ENCODE peak calls at places on chromosomes 16 and 17, in eight cellular contexts. D is A549, B is ovary, G is stomach, K is upper lobe of left lung, S is tibial nerve, Q is sigmoid colon, R is HepG2. O is an unnamed sample.

GRCh38 chr17:41131979-41132378 is 8.0 kb upstream of the KRTAP4-12 start:
- DNase-seq in K (no peak), S (no peak), Q (no peak), G (no peak), R (peak), B (no peak), D (no peak), O (no peak)

GRCh38 chr16:82232806-82233205 is 62.8 kb upstream of the MPHOSPH6 start:
- DNase-seq in B (no peak), K (no peak), R (no peak), D (no peak), G (no peak), Q (no peak), S (no peak), O (no peak)

GRCh38 chr16:4801962-4802658 is at the start of gene ROGDI:
- DNase-seq in G (peak), R (peak), D (peak), K (peak), S (peak), Q (peak), B (peak), O (peak)

GRCh38 chr17:44820631-44821196 is 9.4 kb downstream of the GJC1 start:
- DNase-seq in Q (peak), G (no peak), K (no peak), R (peak), S (no peak), B (no peak), D (peak), O (no peak)

GRCh38 chr17:62703776-62704380 is 76.4 kb downstream of the MRC2 start:
- DNase-seq in K (peak), G (peak), Q (peak), D (peak), S (peak), B (peak), R (no peak), O (peak)

GRCh38 chr16:65392831-65393565 is 271.1 kb upstream of the CDH11 start:
- DNase-seq in G (no peak), B (no peak), R (no peak), Q (no peak), D (no peak), K (no peak), S (no peak), O (no peak)

GRCh38 chr16:66942981-66943380 is 7.7 kb downstream of the CES2 start:
- DNase-seq in R (no peak), G (no peak), K (no peak), S (no peak), D (no peak), B (no peak), Q (no peak), O (no peak)

GRCh38 chr17:22516861-22517636 is 824.7 kb downstream of the KCNJ18 start:
- DNase-seq in G (no peak), Q (peak), S (no peak), B (no peak), R (no peak), K (no peak), D (no peak), O (no peak)

GRCh38 chr16:49486350-49486749 is 112.7 kb downstream of the C16orf78 start:
- DNase-seq in G (no peak), R (no peak), D (no peak), Q (peak), S (no peak), B (peak), K (no peak), O (no peak)

GRCh38 chr17:61907361-61907760 is 20.4 kb downstream of the INTS2 start:
- DNase-seq in G (no peak), R (no peak), B (no peak), K (no peak), S (no peak), Q (no peak), D (no peak), O (no peak)

GRCh38 chr17:65198653-65199382 is 61.6 kb downstream of the RGS9 start:
- DNase-seq in S (peak), Q (no peak), R (peak), B (no peak), G (no peak), K (no peak), D (peak), O (no peak)

GRCh38 chr16:10787304-10787703 is 31.3 kb downstream of the TVP23A start:
- DNase-seq in R (no peak), K (no peak), B (no peak), Q (no peak), S (no peak), D (no peak), G (no peak), O (no peak)

GRCh38 chr16:67923414-67924127 is 8.1 kb downstream of the CTRL start:
- DNase-seq in Q (no peak), S (no peak), K (no peak), R (no peak), D (no peak), B (no peak), G (no peak), O (no peak)

GRCh38 chr16:4942481-4942880 is 5.5 kb upstream of the PPL start:
- DNase-seq in B (peak), S (no peak), D (no peak), R (no peak), K (no peak), G (no peak), Q (no peak), O (no peak)

GRCh38 chr16:2070576-2071453 is 23.0 kb downstream of the TSC2 start:
- DNase-seq in G (no peak), B (no peak), D (no peak), R (no peak), S (no peak), Q (no peak), K (no peak), O (no peak)

GRCh38 chr17:4394208-4395110 is 28.0 kb upstream of the UBE2G1 start:
- DNase-seq in S (no peak), G (no peak), D (no peak), R (no peak), B (no peak), Q (no peak), K (no peak), O (no peak)

GRCh38 chr17:41620583-41621434 is 3.6 kb downstream of the KRT17 start:
- DNase-seq in B (no peak), S (no peak), R (no peak), D (no peak), G (no peak), Q (peak), K (no peak), O (no peak)

GRCh38 chr17:35082073-35082657 is 18.7 kb upstream of the RFFL start:
- DNase-seq in B (no peak), Q (no peak), K (no peak), D (no peak), R (peak), G (no peak), S (no peak), O (no peak)

GRCh38 chr17:80791758-80792284 is 199.8 kb upstream of the CHMP6 start:
- DNase-seq in G (peak), B (peak), S (peak), D (peak), R (peak), Q (peak), K (peak), O (peak)

GRCh38 chr17:80621335-80622169 is 76.9 kb downstream of the RPTOR start:
- DNase-seq in R (no peak), Q (no peak), D (no peak), G (no peak), S (no peak), B (no peak), K (no peak), O (no peak)

GRCh38 chr17:73068322-73069153 is 23.9 kb downstream of the SLC39A11 start:
- DNase-seq in G (no peak), D (no peak), Q (no peak), B (no peak), K (no peak), S (no peak), R (peak), O (no peak)

GRCh38 chr17:17836818-17837379 is at the start of gene SREBF1:
- DNase-seq in K (peak), S (peak), B (peak), Q (peak), R (peak), G (peak), D (peak), O (peak)

GRCh38 chr17:7839890-7840260 is 5.9 kb downstream of the KDM6B start:
- DNase-seq in D (peak), Q (peak), B (peak), G (no peak), S (no peak), R (peak), K (no peak), O (no peak)

GRCh38 chr17:22310717-22311686 is 618.7 kb downstream of the KCNJ18 start:
- DNase-seq in Q (no peak), G (no peak), B (no peak), R (peak), K (no peak), D (peak), S (no peak), O (no peak)

GRCh38 chr17:61758430-61758829 is 104.9 kb downstream of the BRIP1 start:
- DNase-seq in S (no peak), D (no peak), B (no peak), R (no peak), Q (no peak), K (no peak), G (no peak), O (no peak)

GRCh38 chr17:76353599-76354316 is at the start of gene PRPSAP1:
- DNase-seq in Q (peak), D (peak), G (peak), R (peak), B (peak), K (peak), S (peak), O (peak)

GRCh38 chr17:40058151-40058784 is 4.1 kb upstream of the MED24 start:
- DNase-seq in R (no peak), K (no peak), G (no peak), S (no peak), B (no peak), Q (no peak), D (no peak), O (no peak)

GRCh38 chr16:54287758-54288591 is 1.4 kb upstream of the IRX3 start:
- DNase-seq in Q (no peak), S (no peak), D (no peak), G (no peak), K (peak), R (no peak), B (no peak), O (no peak)

GRCh38 chr17:47810200-47810821 is 11.3 kb downstream of the OSBPL7 start:
- DNase-seq in B (no peak), S (no peak), G (peak), D (peak), K (peak), R (peak), Q (peak), O (peak)

GRCh38 chr16:87000007-87000406 is 317.2 kb downstream of the C16orf95 start:
- DNase-seq in K (no peak), Q (peak), G (no peak), D (no peak), S (no peak), B (no peak), R (peak), O (no peak)

DNA sequence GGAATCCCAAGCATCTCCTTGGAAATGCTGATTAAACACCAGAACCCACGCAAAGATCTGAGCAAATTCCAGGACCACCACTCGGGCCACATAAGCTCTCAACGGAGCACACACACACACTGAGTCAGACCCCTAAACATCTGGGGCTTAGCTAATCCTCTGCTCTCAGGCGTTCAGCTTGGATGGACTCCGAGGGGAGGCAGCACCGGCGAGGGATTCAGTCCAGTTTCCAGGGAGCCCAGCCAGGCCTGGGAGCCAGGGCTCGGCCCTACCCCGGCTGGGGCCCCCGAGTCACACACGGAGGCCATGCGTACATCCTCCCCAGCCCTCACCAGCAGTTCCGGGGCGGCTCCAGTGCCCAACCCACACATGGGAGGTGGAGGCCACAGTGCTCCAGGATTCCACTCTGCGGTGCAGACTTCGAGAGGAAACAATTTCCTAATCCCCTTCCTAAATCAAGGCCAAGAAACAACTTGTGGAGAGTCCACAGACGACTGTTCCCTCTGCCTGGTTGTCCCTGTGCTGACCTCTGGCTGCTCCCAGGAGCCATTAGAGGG is 70.5 kb downstream of the GAS7 start:
- DNase-seq in B (peak), G (peak), S (peak), K (peak), Q (peak), R (no peak), D (no peak), O (peak)
- TF ChIP-seq EP300 in B (no peak), G (no peak), S (no peak), K (no peak), Q (no peak), R (no peak), D (no peak), O (no peak)

GRCh38 chr17:70171159-70171558 is 1.8 kb downstream of the KCNJ2 start:
- DNase-seq in R (no peak), K (peak), G (no peak), B (no peak), D (no peak), Q (no peak), S (no peak), O (no peak)
- H3K4me3 ChIP-seq in R (no peak), K (peak), G (no peak), B (no peak), D (no peak), Q (no peak), S (no peak), O (no peak)

DNA sequence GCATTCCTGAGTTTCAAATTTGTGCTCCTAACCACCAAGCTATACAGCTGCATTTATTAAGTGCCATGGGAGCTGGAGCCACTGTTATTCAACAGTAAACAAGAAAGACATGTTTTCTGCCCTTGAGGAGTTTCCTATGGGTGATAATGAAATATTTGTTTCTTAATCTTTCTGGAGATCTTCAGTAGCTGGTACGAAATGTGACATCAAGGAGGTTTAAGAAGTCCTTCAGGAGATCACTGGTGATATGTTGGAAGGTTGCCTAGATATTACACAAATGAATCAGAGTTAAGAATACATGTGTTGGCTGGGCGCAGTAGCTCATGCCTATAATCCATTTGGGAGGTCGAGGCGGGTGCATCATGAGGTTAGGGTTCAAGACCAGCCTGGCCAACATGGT is 14.9 kb downstream of the RHOT1 start:
- DNase-seq in S (no peak), G (no peak), K (no peak), R (no peak), B (no peak), Q (no peak), D (no peak), O (no peak)
- TF ChIP-seq EP300 in S (no peak), G (no peak), K (no peak), R (no peak), B (no peak), Q (no peak), D (no peak), O (no peak)

GRCh38 chr17:57998234-57998746 is 8.8 kb downstream of the SRSF1 start:
- DNase-seq in Q (no peak), R (no peak), G (no peak), B (no peak), D (no peak), S (no peak), K (no peak), O (no peak)
- H3K4me3 ChIP-seq in Q (no peak), R (no peak), G (no peak), B (no peak), D (no peak), S (no peak), K (no peak), O (no peak)

DNA sequence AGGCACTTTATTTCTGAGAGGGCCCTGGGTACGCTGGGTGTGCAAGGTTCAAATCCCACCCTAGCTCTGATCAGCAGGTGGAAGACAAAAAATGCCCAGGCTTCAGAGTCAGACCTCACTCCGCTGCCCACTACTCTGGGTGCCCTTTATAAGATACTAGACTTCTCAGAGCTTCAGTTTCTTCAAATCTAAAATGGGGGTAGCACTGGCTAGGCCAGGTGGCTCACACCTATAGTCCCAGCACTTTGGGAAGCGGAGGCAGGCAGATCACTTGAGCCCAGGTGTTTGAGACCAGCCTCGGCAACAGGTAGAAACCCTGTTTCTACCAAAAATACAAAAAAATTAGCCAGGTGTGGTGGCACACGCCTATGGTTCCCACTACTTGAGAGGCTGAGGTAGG is 1.7 kb downstream of the USB1 start:
- DNase-seq in R (no peak), K (no peak), S (no peak), Q (no peak), B (no peak), D (no peak), G (no peak), O (no peak)
- TF ChIP-seq EP300 in R (no peak), K (no peak), S (no peak), Q (no peak), B (no peak), D (no peak), G (no peak), O (no peak)

DNA sequence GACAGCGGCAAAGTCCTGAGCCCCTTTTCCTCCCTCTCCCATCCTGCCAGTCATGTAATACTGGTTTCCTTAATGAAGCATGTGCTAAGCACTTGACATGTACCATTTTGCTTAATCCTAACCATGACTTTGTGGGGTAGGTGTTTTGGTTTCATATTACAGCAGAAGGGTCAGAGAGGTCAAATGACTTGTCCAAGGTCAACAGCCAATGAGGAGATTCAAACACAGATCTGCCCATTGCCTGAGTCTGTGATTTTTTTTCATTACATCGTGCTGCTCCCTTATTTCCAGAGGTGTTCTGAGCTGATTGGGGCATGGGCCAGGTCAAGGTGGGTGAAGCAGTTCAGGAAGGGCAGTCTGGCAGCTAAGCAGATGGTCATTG is 17.6 kb upstream of the PHF12 start:
- DNase-seq in K (no peak), G (no peak), R (peak), D (no peak), S (no peak), B (no peak), Q (no peak), O (no peak)
- H3K4me3 ChIP-seq in K (no peak), G (no peak), R (no peak), D (no peak), S (no peak), B (no peak), Q (no peak), O (no peak)

GRCh38 chr16:12613992-12614661 is 189.6 kb downstream of the CPPED1 start:
- DNase-seq in B (no peak), S (no peak), G (no peak), K (no peak), Q (no peak), R (no peak), D (no peak), O (no peak)

GRCh38 chr16:12620150-12620549 is 183.5 kb downstream of the CPPED1 start:
- DNase-seq in B (no peak), S (no peak), G (no peak), Q (no peak), K (no peak), D (no peak), R (no peak), O (no peak)

GRCh38 chr16:12618515-12618914 is 185.2 kb downstream of the CPPED1 start:
- DNase-seq in B (no peak), G (no peak), Q (no peak), R (no peak), D (no peak), K (no peak), S (no peak), O (no peak)

GRCh38 chr16:12614662-12615278 is 188.9 kb downstream of the CPPED1 start:
- DNase-seq in B (no peak), K (no peak), G (no peak), R (no peak), S (no peak), Q (no peak), D (no peak), O (no peak)

DNA sequence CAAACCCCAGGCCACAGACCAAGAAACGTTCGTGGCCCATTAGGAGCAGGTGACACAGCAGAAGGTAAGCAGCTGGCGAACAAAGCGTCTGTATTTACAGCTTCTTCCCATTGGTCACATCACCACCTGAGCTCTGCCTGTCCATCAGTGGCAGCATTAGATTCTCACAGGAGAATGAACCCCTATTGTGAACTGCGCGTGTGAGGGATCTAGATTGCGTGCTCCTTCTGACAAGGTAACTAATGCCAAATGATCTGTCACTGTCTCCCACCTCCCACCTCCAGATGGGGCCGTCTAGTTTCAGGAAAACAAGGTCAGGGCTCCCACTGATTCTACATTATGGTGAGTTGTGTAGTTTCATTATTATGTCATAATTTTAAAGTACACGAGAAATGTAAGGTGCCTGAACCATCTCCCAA is 186.3 kb downstream of the CPPED1 start:
- DNase-seq in K (no peak), B (no peak), R (no peak), G (no peak), S (no peak), Q (no peak), D (no peak), O (no peak)
- TF ChIP-seq EP300 in K (no peak), B (no peak), R (no peak), G (no peak), S (no peak), Q (no peak), D (no peak), O (no peak)